ENCODE peak calls at places on chromosome 14, in seven cellular contexts. T is T-cell, A is HFF-Myc, H is T-helper 1 cell, X is neuronal stem cell, I is SHP77, Q is cardiac fibroblast. D is an unnamed sample.

GRCh38 chr14:61761557-61761956 is 663 bp upstream of the SNAPC1 start:
- DNase-seq in X (no peak), I (no peak), T (no peak), H (no peak), A (no peak), Q (no peak), D (no peak)

GRCh38 chr14:100546051-100546443 is 41.2 kb downstream of the BEGAIN start:
- DNase-seq in T (peak), I (no peak), X (no peak), A (no peak), Q (peak), H (no peak), D (no peak)

GRCh38 chr14:68157971-68158371 is 338.4 kb downstream of the RAD51B start:
- DNase-seq in H (no peak), T (no peak), Q (peak), A (no peak), I (no peak), X (no peak), D (no peak)

GRCh38 chr14:73238941-73239340 is 1.6 kb downstream of the PAPLN start:
- DNase-seq in T (no peak), A (no peak), X (no peak), I (no peak), H (no peak), Q (no peak), D (no peak)

GRCh38 chr14:102917469-102918211 is 4.8 kb upstream of the AMN start:
- DNase-seq in I (peak), Q (peak), H (peak), X (no peak), A (no peak), T (peak), D (peak)

GRCh38 chr14:105070760-105071137 is 5.5 kb upstream of the GPR132 start:
- DNase-seq in I (no peak), A (no peak), X (no peak), T (no peak), H (no peak), Q (no peak), D (no peak)

GRCh38 chr14:100664234-100664633 is 62.5 kb upstream of the DLK1 start:
- DNase-seq in A (no peak), T (no peak), Q (no peak), H (no peak), X (no peak), I (no peak), D (no peak)

GRCh38 chr14:71203306-71203705 is 296.0 kb downstream of the PCNX1 start:
- DNase-seq in Q (no peak), T (no peak), I (no peak), H (no peak), A (no peak), X (no peak), D (no peak)

GRCh38 chr14:91349481-91350074 is 68.0 kb downstream of the CCDC88C start:
- DNase-seq in X (no peak), A (no peak), T (peak), H (peak), I (no peak), Q (no peak), D (peak)

GRCh38 chr14:30620178-30620577 is 1.9 kb upstream of the SCFD1 start:
- DNase-seq in Q (peak), I (no peak), T (no peak), A (no peak), H (no peak), X (no peak), D (no peak)

GRCh38 chr14:68141531-68142088 is 322.0 kb downstream of the RAD51B start:
- DNase-seq in X (no peak), T (no peak), I (no peak), A (no peak), H (no peak), Q (peak), D (no peak)

GRCh38 chr14:87149583-87150354 is 843.2 kb downstream of the GALC start:
- DNase-seq in T (no peak), H (no peak), Q (no peak), I (no peak), X (no peak), A (no peak), D (no peak)

GRCh38 chr14:70359076-70359424 is 433 bp downstream of the COX16 start:
- DNase-seq in A (no peak), I (no peak), H (no peak), X (no peak), Q (no peak), T (no peak), D (no peak)

GRCh38 chr14:45332360-45332988 is 79.5 kb upstream of the MIS18BP1 start:
- DNase-seq in H (no peak), I (no peak), T (no peak), A (no peak), Q (no peak), X (no peak), D (no peak)